ENCODE peak calls at places on chromosomes 16 and 17, in ten cellular contexts. T is neural progenitor cell; L is cardiac muscle cell; R is ovary; A is naive thymus-derived CD4-positive, alpha-beta T cell; V is foreskin keratinocyte; M is kidney epithelial cell; O is mesenchymal stem cell; D is psoas muscle; S is CD4-positive, alpha-beta T cell. E is an unnamed sample. For H3K27me3, the result is how much of the 10 kb centered on the place peaks cover.

GRCh38 chr16:67516296-67517177 is 12.1 kb upstream of the RIPOR1 start:
- DNase-seq in M (peak), S (no peak), T (no peak), A (no peak), L (no peak), O (peak), V (peak), R (no peak), D (no peak), E (no peak)

GRCh38 chr16:85651822-85652430 is 36.8 kb downstream of the GINS2 start:
- DNase-seq in D (no peak), L (no peak), O (peak), T (no peak), V (no peak), S (no peak), M (no peak), A (no peak), R (peak), E (no peak)

GRCh38 chr16:65116818-65117430 is 4.9 kb downstream of the CDH11 start:
- DNase-seq in S (no peak), T (peak), D (no peak), V (no peak), L (no peak), R (no peak), A (no peak), M (no peak), O (peak), E (no peak)

GRCh38 chr16:70730944-70731343 is 45.1 kb upstream of the MTSS2 start:
- DNase-seq in V (no peak), R (no peak), A (no peak), S (no peak), D (peak), T (no peak), M (no peak), O (no peak), L (no peak), E (no peak)

GRCh38 chr17:75776399-75777242 is 8.0 kb upstream of the UNK start:
- DNase-seq in S (peak), D (no peak), O (no peak), V (peak), R (no peak), T (no peak), A (peak), L (no peak), M (no peak), E (peak)

GRCh38 chr17:46947236-46947635 is 24.3 kb downstream of the GOSR2 start:
- DNase-seq in L (no peak), R (no peak), S (no peak), M (no peak), V (no peak), D (no peak), O (no peak), A (no peak), T (no peak), E (no peak)

GRCh38 chr16:20903116-20903888 is 2.7 kb downstream of the LYRM1 start:
- DNase-seq in D (no peak), M (no peak), L (no peak), R (no peak), O (peak), A (no peak), T (no peak), S (no peak), V (no peak), E (no peak)

GRCh38 chr16:16075463-16076399 is 126.3 kb downstream of the ABCC1 start:
- DNase-seq in S (no peak), L (no peak), M (no peak), O (peak), V (no peak), A (no peak), R (peak), D (peak), T (no peak), E (peak)

GRCh38 chr17:8954339-8954738 is 11.2 kb downstream of the PIK3R5 start:
- DNase-seq in D (peak), L (no peak), M (no peak), A (peak), R (no peak), S (peak), T (peak), V (no peak), O (no peak), E (peak)

GRCh38 chr17:4394208-4395110 is 28.0 kb upstream of the UBE2G1 start:
- DNase-seq in A (no peak), T (no peak), V (peak), S (no peak), L (no peak), O (no peak), R (no peak), D (no peak), M (peak), E (no peak)

GRCh38 chr17:75295220-75296158 is 6.3 kb upstream of the SLC25A19 start:
- DNase-seq in D (no peak), S (no peak), R (no peak), O (no peak), L (no peak), V (no peak), M (no peak), A (no peak), T (no peak), E (no peak)

GRCh38 chr17:9932481-9932880 is 27.4 kb upstream of the RCVRN start:
- DNase-seq in V (peak), M (no peak), T (no peak), L (no peak), A (no peak), D (no peak), R (no peak), S (no peak), O (peak), E (no peak)

GRCh38 chr17:51435171-51435552 is 174.8 kb downstream of the UTP18 start:
- DNase-seq in R (no peak), D (no peak), M (no peak), T (no peak), A (no peak), V (peak), L (no peak), S (no peak), O (no peak), E (no peak)

GRCh38 chr17:80732268-80732667 is 187.6 kb downstream of the RPTOR start:
- DNase-seq in D (no peak), A (no peak), T (peak), O (no peak), L (no peak), M (no peak), R (no peak), V (no peak), S (no peak), E (no peak)

GRCh38 chr17:41775394-41776226 is 10.9 kb downstream of the JUP start:
- DNase-seq in M (no peak), A (no peak), V (peak), R (no peak), S (no peak), O (no peak), L (no peak), T (peak), D (peak), E (no peak)

GRCh38 chr17:47810200-47810821 is 11.3 kb downstream of the OSBPL7 start:
- DNase-seq in T (no peak), M (peak), L (peak), D (no peak), V (peak), A (no peak), R (no peak), S (no peak), O (peak), E (peak)

GRCh38 chr17:6487243-6488007 is 43.2 kb downstream of the PIMREG start:
- DNase-seq in T (no peak), O (no peak), A (no peak), R (peak), D (peak), S (no peak), M (no peak), L (no peak), V (no peak), E (peak)

GRCh38 chr16:88928405-88929375 is 48.3 kb downstream of the CBFA2T3 start:
- DNase-seq in S (no peak), V (no peak), A (no peak), D (no peak), M (no peak), L (no peak), O (no peak), R (no peak), T (no peak), E (no peak)

GRCh38 chr16:81190667-81191066 is 47.8 kb upstream of the BCO1 start:
- DNase-seq in O (peak), V (no peak), R (no peak), S (no peak), M (no peak), L (no peak), T (no peak), D (no peak), A (no peak), E (no peak)

GRCh38 chr16:31465788-31466370 is 6.1 kb upstream of the TGFB1I1 start:
- DNase-seq in M (no peak), T (no peak), A (no peak), O (no peak), R (no peak), S (no peak), D (peak), V (no peak), L (no peak), E (peak)

GRCh38 chr17:21286771-21287702 is 2.5 kb downstream of the MAP2K3 start:
- DNase-seq in O (no peak), S (no peak), T (no peak), D (no peak), L (no peak), R (no peak), M (no peak), V (peak), A (no peak), E (no peak)

GRCh38 chr17:31269597-31269996 is 27.4 kb downstream of the OMG start:
- DNase-seq in M (peak), D (no peak), R (no peak), O (peak), S (no peak), L (peak), T (peak), A (no peak), V (peak), E (no peak)

GRCh38 chr16:57591086-57591869 is 37.2 kb upstream of the ADGRG1 start:
- DNase-seq in D (peak), M (peak), O (peak), V (peak), L (peak), T (peak), R (no peak), S (peak), A (peak), E (peak)

GRCh38 chr16:30157214-30157613 is 26.2 kb upstream of the CORO1A start:
- DNase-seq in D (no peak), L (no peak), V (no peak), O (no peak), T (no peak), R (no peak), M (no peak), S (no peak), A (no peak), E (no peak)

GRCh38 chr17:9120471-9120870 is 99.2 kb downstream of the NTN1 start:
- DNase-seq in S (no peak), R (no peak), T (peak), L (no peak), M (no peak), A (no peak), O (no peak), V (no peak), D (no peak), E (peak)

GRCh38 chr17:65185686-65186382 is 48.7 kb downstream of the RGS9 start:
- DNase-seq in D (no peak), R (no peak), O (no peak), L (no peak), A (no peak), V (no peak), M (no peak), S (no peak), T (no peak), E (no peak)

GRCh38 chr17:29107084-29107483 is 64.1 kb downstream of the PIPOX start:
- DNase-seq in A (no peak), D (no peak), R (no peak), M (no peak), V (no peak), L (no peak), S (no peak), O (no peak), T (no peak), E (no peak)

GRCh38 chr17:5837055-5837491 is 233.1 kb upstream of the WSCD1 start:
- DNase-seq in S (no peak), L (no peak), O (peak), D (no peak), R (no peak), T (no peak), V (peak), M (peak), A (no peak), E (no peak)

GRCh38 chr17:80920406-80920805 is 71.2 kb upstream of the CHMP6 start:
- DNase-seq in A (no peak), O (no peak), V (no peak), M (peak), T (no peak), S (no peak), L (no peak), R (peak), D (peak), E (peak)

GRCh38 chr17:67161573-67161972 is 83.4 kb downstream of the HELZ start:
- DNase-seq in R (no peak), V (no peak), L (no peak), A (no peak), S (no peak), O (no peak), M (no peak), D (no peak), T (no peak), E (no peak)

DNA sequence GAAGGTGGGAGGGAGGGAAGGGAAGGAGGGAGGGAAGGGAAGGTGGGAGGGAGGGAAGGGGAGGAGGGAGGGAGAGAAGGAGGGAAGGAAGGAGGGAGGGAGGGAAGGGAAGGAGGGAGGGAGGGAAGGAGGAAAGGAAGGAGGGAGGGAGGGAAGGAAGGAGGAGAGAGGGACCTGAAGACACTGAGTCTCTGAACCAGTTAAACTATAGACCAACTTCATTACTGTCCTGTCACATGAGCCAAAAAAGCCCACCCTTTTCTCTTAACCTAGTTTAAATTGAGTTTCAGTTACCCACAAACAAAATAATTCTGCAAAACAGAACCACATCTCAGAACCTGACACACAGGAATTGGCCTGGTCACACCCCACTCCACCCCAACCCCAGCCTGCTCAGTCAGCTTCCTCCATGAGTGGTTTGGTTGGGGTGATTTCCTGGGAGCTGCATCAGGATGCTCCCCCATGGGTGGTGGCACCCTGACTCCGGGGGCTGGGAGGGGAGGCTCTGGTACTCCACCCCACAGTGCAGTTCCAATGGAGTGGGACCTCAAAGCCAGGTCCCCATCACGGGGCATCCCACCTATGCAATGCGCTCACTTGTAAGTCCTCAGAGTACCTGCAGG is 4.7 kb upstream of the PRR29 start:
- DNase-seq in D (no peak), L (no peak), T (peak), O (no peak), A (no peak), V (no peak), M (no peak), S (peak), R (no peak), E (peak)
- H3K27me3 ChIP-seq in D (under half), L (under half), T (half or more), O (half or more), A (under half), V (half or more), M (half or more), S (under half), R (under half), E (under half)

GRCh38 chr16:76294691-76295214 is 17.6 kb downstream of the CNTNAP4 start:
- DNase-seq in T (no peak), M (no peak), A (no peak), L (no peak), O (no peak), S (no peak), V (peak), D (no peak), R (no peak), E (no peak)

GRCh38 chr16:76293980-76294690 is 16.9 kb downstream of the CNTNAP4 start:
- DNase-seq in S (no peak), T (no peak), L (no peak), A (no peak), O (peak), M (no peak), D (no peak), V (no peak), R (no peak), E (no peak)

GRCh38 chr16:76287466-76287865 is 10.3 kb downstream of the CNTNAP4 start:
- DNase-seq in O (no peak), A (no peak), T (no peak), V (no peak), D (no peak), R (no peak), M (no peak), L (no peak), S (no peak), E (no peak)

GRCh38 chr16:76292218-76292617 is 15.0 kb downstream of the CNTNAP4 start:
- DNase-seq in T (no peak), R (no peak), V (no peak), O (no peak), M (no peak), D (no peak), A (no peak), S (no peak), L (no peak), E (no peak)
- H3K27me3 ChIP-seq in T (under half), R (under half), V (under half), O (under half), M (under half), D (under half), A (under half), S (under half), L (under half), E (under half)

GRCh38 chr17:79626156-79626890 is 15.5 kb upstream of the RBFOX3 start:
- DNase-seq in M (no peak), D (peak), V (no peak), A (no peak), R (no peak), O (no peak), L (no peak), T (no peak), S (no peak), E (peak)

GRCh38 chr17:79628861-79629547 is 18.2 kb upstream of the RBFOX3 start:
- DNase-seq in V (no peak), L (no peak), A (no peak), S (no peak), O (no peak), D (peak), R (no peak), M (no peak), T (peak), E (peak)

GRCh38 chr17:79627766-79628690 is 17.2 kb upstream of the RBFOX3 start:
- DNase-seq in S (no peak), R (no peak), L (no peak), O (no peak), D (peak), T (no peak), V (no peak), M (no peak), A (no peak), E (peak)

GRCh38 chr17:79625706-79626105 is 14.9 kb upstream of the RBFOX3 start:
- DNase-seq in A (no peak), L (no peak), O (no peak), D (peak), M (no peak), T (no peak), V (no peak), R (no peak), S (no peak), E (peak)

DNA sequence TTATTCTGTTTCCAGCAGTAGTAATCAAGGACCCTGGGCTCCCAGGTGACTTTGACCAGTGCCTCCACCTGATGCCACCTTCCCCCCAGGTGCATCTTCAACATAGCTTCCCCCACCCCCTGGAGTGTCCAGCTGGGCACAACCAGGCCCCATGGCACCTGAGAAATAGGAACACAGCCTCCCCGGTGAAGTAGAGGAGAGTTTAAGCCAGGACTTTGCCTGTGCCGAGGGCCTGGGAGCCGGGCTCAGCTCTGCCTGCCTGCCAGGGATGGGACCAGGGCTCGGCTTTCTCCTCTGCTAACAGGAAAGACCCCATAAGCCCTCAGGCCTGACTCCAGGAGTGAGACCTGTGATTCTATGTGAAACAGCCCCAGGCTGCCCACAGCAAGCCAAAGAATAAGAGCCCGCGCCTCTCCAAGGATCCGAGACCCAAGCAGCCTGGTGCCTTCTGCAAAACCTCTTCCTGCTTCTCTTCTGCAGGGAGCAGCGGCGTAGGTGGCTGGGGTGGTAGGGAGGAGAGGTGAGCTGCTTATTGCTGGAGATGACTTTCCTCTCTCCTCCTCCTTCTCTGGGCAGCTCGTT is 16.4 kb upstream of the RBFOX3 start:
- DNase-seq in O (no peak), T (no peak), M (no peak), V (no peak), L (no peak), S (no peak), D (peak), R (no peak), A (no peak), E (peak)
- H3K27me3 ChIP-seq in O (under half), T (under half), M (under half), V (under half), L (under half), S (under half), D (half or more), R (under half), A (under half), E (under half)

GRCh38 chr16:55328611-55329569 is 4.9 kb downstream of the IRX6 start:
- DNase-seq in S (no peak), R (no peak), M (no peak), T (peak), L (peak), O (no peak), D (no peak), V (no peak), A (no peak), E (no peak)
- H3K27me3 ChIP-seq in S (half or more), R (under half), M (half or more), T (half or more), L (half or more), O (half or more), D (half or more), V (under half), A (under half), E (half or more)

GRCh38 chr16:87662254-87663204 is 60.2 kb downstream of the JPH3 start:
- DNase-seq in D (no peak), R (no peak), S (no peak), O (no peak), M (no peak), V (no peak), A (no peak), L (no peak), T (no peak), E (no peak)
- H3K27me3 ChIP-seq in D (half or more), R (under half), S (under half), O (under half), M (under half), V (under half), A (under half), L (under half), T (under half), E (half or more)

DNA sequence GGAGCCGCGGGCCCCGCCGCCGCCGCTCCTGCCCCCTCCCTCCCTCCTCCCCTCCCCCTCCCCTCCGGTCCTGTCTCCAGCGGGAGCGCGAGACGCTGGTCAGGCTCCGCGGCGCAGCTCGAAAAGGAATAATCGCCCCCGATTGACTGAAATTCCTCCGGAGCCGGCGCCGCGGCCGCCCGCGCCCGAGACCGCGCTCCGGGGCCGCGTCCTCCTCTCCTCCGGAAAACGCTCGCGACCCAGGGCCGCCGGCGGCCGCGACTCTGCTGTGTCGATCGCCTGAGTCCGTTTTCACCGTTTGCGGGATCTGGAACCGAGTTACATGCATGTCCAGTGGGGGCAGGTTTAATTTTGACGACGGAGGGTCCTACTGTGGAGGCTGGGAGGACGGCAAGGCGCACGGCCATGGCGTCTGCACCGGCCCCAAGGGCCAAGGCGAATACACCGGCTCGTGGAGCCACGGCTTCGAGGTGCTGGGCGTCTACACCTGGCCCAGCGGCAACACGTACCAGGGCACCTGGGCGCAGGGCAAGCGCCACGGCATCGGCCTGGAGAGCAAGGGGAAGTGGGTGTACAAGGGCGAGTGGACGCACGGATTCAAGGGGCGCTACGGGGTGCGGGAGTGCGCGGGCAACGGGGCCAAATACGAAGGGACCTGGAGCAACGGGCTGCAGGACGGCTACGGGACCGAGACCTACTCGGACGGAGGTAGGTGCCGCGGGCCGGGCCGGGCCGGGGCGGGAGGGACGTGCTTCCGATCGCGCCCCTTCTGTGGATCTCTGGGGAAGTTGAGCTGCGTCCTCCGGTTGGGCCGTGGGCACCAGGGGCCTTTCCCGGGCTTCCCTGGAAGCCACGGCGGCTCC is 744 bp downstream of the JPH3 start:
- DNase-seq in L (peak), R (no peak), O (no peak), A (no peak), D (no peak), S (no peak), T (peak), V (no peak), M (no peak), E (no peak)
- H3K27me3 ChIP-seq in L (under half), R (under half), O (half or more), A (under half), D (half or more), S (half or more), T (half or more), V (half or more), M (half or more), E (under half)